ENCODE peak calls at places on chromosomes 16 and 17, in six cellular contexts. G, T, A, O, H and D are unnamed samples.

GRCh38 chr16:8964462-8964861 is 756 bp upstream of the USP7 start:
- DNase-seq in A (no peak), T (no peak), O (no peak), H (no peak), G (no peak), D (no peak)

GRCh38 chr17:38584350-38584925 is 21.3 kb downstream of the SRCIN1 start:
- DNase-seq in G (peak), H (no peak), A (peak), T (no peak), O (peak), D (peak)

GRCh38 chr16:15701975-15702970 is 52.2 kb downstream of the NDE1 start:
- DNase-seq in T (no peak), A (peak), G (no peak), H (no peak), O (no peak), D (no peak)

GRCh38 chr16:28181557-28181914 is 30.2 kb downstream of the XPO6 start:
- DNase-seq in G (no peak), H (peak), T (peak), A (peak), O (no peak), D (peak)

GRCh38 chr17:34401165-34401564 is 38.1 kb upstream of the CCL1 start:
- DNase-seq in A (no peak), T (no peak), H (no peak), G (no peak), O (no peak), D (no peak)

GRCh38 chr16:79776243-79776884 is 175.8 kb upstream of the MAF start:
- DNase-seq in H (no peak), O (no peak), G (no peak), T (no peak), A (peak), D (peak)

GRCh38 chr17:60421273-60422161 is 772 bp upstream of the CHCT1 start:
- DNase-seq in A (peak), G (peak), T (peak), H (no peak), O (peak), D (peak)

GRCh38 chr17:14760212-14760611 is 459.3 kb downstream of the HS3ST3B1 start:
- DNase-seq in A (no peak), H (no peak), G (peak), O (no peak), T (no peak), D (no peak)

GRCh38 chr17:80474933-80475915 is 1.2 kb downstream of the NPTX1 start:
- DNase-seq in O (no peak), T (no peak), A (no peak), G (no peak), H (no peak), D (no peak)
- H3K4me3 ChIP-seq in O (no peak), T (peak), A (no peak), G (peak), H (peak), D (no peak)

DNA sequence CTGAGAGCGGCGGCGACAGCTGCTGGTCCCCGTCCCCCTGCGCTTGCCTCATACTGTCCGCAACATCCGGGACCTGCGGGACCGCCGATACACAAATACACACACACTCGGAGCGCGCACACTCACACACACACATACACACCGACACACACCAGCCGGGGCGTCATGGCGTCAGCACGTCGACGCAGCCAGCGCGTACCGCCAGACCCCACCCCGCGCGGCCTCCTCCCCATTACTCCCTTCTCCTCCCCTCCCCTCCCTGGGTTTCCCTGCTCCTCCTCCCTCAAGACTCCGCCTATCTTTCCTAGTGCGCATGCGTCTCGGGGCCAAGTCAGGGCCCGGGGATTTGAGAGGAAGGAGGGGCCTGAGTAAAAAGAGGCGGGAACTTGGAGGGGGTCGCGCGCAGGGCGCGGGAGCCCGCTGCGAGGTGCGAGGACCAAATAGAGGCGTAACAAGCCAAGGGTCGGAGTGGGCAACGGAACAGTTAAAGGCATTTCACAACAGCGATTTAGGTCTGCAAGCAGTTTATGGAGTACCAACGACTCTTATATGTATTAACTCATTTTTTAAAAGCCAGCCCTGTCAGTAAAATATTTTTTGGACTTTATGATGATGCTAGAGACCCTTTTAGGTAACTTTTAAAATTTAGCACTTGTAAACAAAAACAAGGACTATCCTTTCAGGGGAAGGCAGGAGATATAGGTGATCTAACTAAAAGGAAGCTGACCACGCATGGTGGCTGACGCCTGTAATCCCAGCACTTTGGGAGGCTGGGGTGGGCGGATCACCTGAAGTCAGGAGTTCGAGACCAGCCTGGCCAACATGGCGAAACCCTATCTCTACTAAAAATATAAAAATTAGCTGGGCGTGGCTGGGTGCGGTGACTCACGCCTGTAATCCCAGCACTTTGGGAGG is at the start of gene SPOP:
- DNase-seq in H (peak), G (peak), A (peak), O (peak), T (peak), D (peak)
- H3K4me3 ChIP-seq in H (peak), G (peak), A (peak), O (peak), T (peak), D (peak)

GRCh38 chr17:28717578-28718316 is at the start of gene RAB34:
- DNase-seq in O (no peak), G (no peak), A (peak), H (peak), T (peak), D (peak)
- H3K4me3 ChIP-seq in O (no peak), G (peak), A (peak), H (peak), T (peak), D (peak)

GRCh38 chr17:48037924-48038323 is 327 bp upstream of the COPZ2 start:
- DNase-seq in G (no peak), A (no peak), O (no peak), H (no peak), T (no peak), D (no peak)
- H3K4me3 ChIP-seq in G (no peak), A (peak), O (peak), H (peak), T (peak), D (peak)

DNA sequence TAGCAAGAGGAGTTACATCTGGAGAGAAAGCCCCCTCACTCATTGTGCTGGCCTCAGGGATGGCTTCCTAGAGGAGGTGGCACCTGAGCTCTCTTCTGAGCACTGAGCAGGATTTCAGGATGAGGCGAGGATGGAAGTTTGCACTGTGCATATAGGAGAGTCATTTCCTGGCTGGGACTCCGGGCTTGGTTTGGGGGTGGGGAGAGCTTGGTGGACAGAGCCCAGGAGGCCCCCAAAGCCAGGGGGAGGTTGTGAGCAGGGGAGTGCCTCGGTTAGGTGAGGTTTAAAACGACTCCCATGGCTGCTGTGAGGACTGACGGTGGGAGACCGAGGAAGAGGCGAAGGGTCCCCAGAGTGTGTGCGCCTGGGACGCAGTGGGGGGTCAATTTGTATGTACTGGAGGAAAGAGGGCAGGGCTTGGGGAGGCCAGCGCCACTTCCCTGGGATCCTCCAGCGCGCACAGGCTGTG is 1.2 kb downstream of the CAMKK1 start:
- DNase-seq in A (peak), O (no peak), T (no peak), H (no peak), G (no peak), D (no peak)
- H3K4me3 ChIP-seq in A (peak), O (no peak), T (peak), H (peak), G (peak), D (peak)

DNA sequence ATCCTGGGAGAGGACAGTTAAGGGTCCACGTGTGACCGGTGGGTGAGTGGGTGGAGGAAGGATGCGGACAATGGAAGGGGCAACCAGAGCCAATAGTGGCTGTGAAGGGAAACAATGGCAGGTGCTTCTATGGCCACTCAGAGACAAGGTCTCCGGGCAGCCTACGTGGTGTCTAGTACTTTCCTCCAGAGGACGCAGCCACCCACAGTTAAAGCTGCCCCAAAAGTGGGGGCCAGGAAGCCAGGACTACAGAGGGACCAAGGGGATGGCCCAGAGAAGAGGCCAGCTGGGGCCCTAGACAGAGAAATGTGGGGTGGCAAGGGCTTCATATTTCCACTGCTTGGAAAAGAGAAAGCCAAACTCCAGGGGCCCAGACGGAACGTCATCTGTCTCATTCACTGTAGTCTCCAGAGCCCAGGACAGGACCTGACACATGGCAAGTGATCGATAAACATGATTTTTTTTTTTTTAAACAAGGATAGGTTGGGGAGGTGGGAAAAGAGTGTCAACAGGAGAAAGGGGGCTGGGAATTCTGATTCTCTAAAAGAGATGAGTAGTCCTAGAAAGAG is 861 bp upstream of the PER1 start:
- DNase-seq in O (no peak), G (no peak), H (no peak), A (no peak), T (no peak), D (no peak)
- H3K4me3 ChIP-seq in O (no peak), G (peak), H (no peak), A (peak), T (peak), D (peak)